ENCODE peak calls at places on chromosomes 16 and 17, in eight cellular contexts. Y is neural progenitor cell, V is neural crest cell, S is right lobe of liver, X is uterus, U is pancreas, B is Calu3, Z is brain microvascular endothelial cell. A is an unnamed sample.

GRCh38 chr17:9487406-9487805 is 88.2 kb downstream of the STX8 start:
- DNase-seq in Y (no peak), V (no peak), S (peak; percentile 10), X (no peak), U (no peak), B (no peak), Z (no peak), A (no peak)

GRCh38 chr16:68445458-68445857 is 2.9 kb downstream of the SMPD3 start:
- DNase-seq in Y (peak; percentile 90), V (peak; percentile 64), S (peak; percentile 71), X (no peak), U (peak; percentile 46), B (peak; percentile 65), Z (peak; percentile 25), A (peak; percentile 75)

GRCh38 chr17:55348749-55349354 is 72.8 kb downstream of the MMD start:
- DNase-seq in Y (peak; percentile 67), V (peak; percentile 46), S (peak; percentile 55), X (peak; percentile 30), U (peak; percentile 45), B (peak; percentile 31), Z (peak; percentile 38), A (peak; percentile 45)

GRCh38 chr17:79370594-79370993 is 240.3 kb downstream of the RBFOX3 start:
- DNase-seq in Y (no peak), V (no peak), S (no peak), X (no peak), U (no peak), B (no peak), Z (no peak), A (no peak)

GRCh38 chr17:44324571-44325275 is at the start of gene SLC25A39:
- DNase-seq in Y (peak; percentile 96), V (peak; percentile 95), S (peak; percentile 96), X (peak; percentile 91), U (peak; percentile 97), B (peak; percentile 100), Z (peak; percentile 82), A (peak; percentile 97)

GRCh38 chr16:17850626-17851265 is 380.0 kb upstream of the XYLT1 start:
- DNase-seq in Y (peak; percentile 58), V (peak; percentile 5), S (no peak), X (no peak), U (no peak), B (no peak), Z (no peak), A (peak; percentile 24)

GRCh38 chr16:51085271-51085670 is 65.8 kb downstream of the SALL1 start:
- DNase-seq in Y (no peak), V (no peak), S (no peak), X (no peak), U (no peak), B (no peak), Z (no peak), A (no peak)

GRCh38 chr16:53948734-53949430 is 244.9 kb downstream of the FTO start:
- DNase-seq in Y (no peak), V (no peak), S (no peak), X (no peak), U (no peak), B (no peak), Z (no peak), A (no peak)

GRCh38 chr16:84543931-84544776 is 39.7 kb upstream of the MEAK7 start:
- DNase-seq in Y (no peak), V (no peak), S (no peak), X (peak; percentile 32), U (no peak), B (no peak), Z (no peak), A (no peak)

GRCh38 chr16:86962259-86962658 is 354.9 kb downstream of the C16orf95 start:
- DNase-seq in Y (no peak), V (no peak), S (no peak), X (no peak), U (no peak), B (no peak), Z (no peak), A (no peak)

GRCh38 chr16:65757064-65757463 is 609.4 kb upstream of the CDH5 start:
- DNase-seq in Y (no peak), V (no peak), S (no peak), X (peak; percentile 31), U (no peak), B (no peak), Z (no peak), A (no peak)

GRCh38 chr17:58109197-58109596 is 26.0 kb downstream of the DYNLL2 start:
- DNase-seq in Y (no peak), V (no peak), S (no peak), X (no peak), U (no peak), B (no peak), Z (no peak), A (no peak)

GRCh38 chr17:58112970-58113631 is 29.9 kb downstream of the DYNLL2 start:
- DNase-seq in Y (peak; percentile 83), V (peak; percentile 93), S (peak; percentile 76), X (peak; percentile 76), U (peak; percentile 87), B (peak; percentile 74), Z (peak; percentile 56), A (peak; percentile 89)

GRCh38 chr17:58113947-58114346 is 30.7 kb downstream of the DYNLL2 start:
- DNase-seq in Y (no peak), V (no peak), S (no peak), X (no peak), U (no peak), B (no peak), Z (no peak), A (no peak)

GRCh38 chr17:58110012-58110411 is 26.8 kb downstream of the DYNLL2 start:
- DNase-seq in Y (no peak), V (no peak), S (no peak), X (no peak), U (no peak), B (no peak), Z (no peak), A (no peak)

DNA sequence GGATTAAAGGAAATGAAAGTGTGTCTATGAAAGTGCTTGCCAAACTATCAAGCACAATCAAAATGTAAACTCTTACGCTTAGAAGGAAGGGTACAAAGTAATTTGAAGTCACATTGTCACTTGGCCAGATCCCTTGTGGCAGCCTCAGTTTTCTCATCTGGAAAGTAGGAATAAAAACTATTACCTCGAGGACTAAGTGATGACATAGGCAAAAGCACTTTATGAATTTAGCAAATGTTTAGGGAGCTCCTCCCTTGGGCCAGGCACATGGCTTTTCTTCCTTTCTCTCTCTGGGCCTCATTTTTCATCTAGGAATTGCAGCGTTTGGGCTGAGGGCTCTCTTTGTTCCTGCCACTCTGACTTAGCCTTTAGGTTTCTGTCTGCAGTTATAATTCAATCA is 28.5 kb downstream of the DYNLL2 start:
- DNase-seq in Y (no peak), V (no peak), S (no peak), X (no peak), U (no peak), B (no peak), Z (no peak), A (no peak)
- TF ChIP-seq CTCF in Y (no peak), V (no peak), S (no peak), X (no peak), U (no peak), B (no peak), Z (no peak), A (no peak)

GRCh38 chr17:7186241-7186640 is 7.1 kb upstream of the ASGR1 start:
- DNase-seq in Y (no peak), V (no peak), S (peak; percentile 55), X (no peak), U (no peak), B (no peak), Z (no peak), A (no peak)
- TF ChIP-seq CTCF in Y (no peak), V (peak; percentile 44), S (peak; percentile 49), X (no peak), U (no peak), B (no peak), Z (peak; percentile 41), A (no peak)

GRCh38 chr16:72848045-72848410 is 199.9 kb downstream of the ZFHX3 start:
- DNase-seq in Y (no peak), V (no peak), S (no peak), X (no peak), U (no peak), B (peak; percentile 14), Z (no peak), A (peak; percentile 24)

GRCh38 chr16:72848759-72849664 is 198.9 kb downstream of the ZFHX3 start:
- DNase-seq in Y (peak; percentile 26), V (no peak), S (peak; percentile 93), X (peak; percentile 82), U (peak; percentile 91), B (peak; percentile 94), Z (peak; percentile 85), A (peak; percentile 66)

GRCh38 chr16:72845322-72846020 is 202.5 kb downstream of the ZFHX3 start:
- DNase-seq in Y (no peak), V (no peak), S (no peak), X (no peak), U (no peak), B (no peak), Z (no peak), A (no peak)

GRCh38 chr16:72846594-72846993 is 201.3 kb downstream of the ZFHX3 start:
- DNase-seq in Y (no peak), V (no peak), S (no peak), X (no peak), U (no peak), B (no peak), Z (no peak), A (no peak)

GRCh38 chr16:72847187-72848044 is 200.5 kb downstream of the ZFHX3 start:
- DNase-seq in Y (peak; percentile 66), V (no peak), S (no peak), X (no peak), U (no peak), B (peak; percentile 60), Z (peak; percentile 47), A (peak; percentile 58)
- TF ChIP-seq CTCF in Y (peak; percentile 66), V (peak; percentile 54), S (peak; percentile 22), X (no peak), U (no peak), B (peak; percentile 31), Z (peak; percentile 77), A (peak; percentile 52)

GRCh38 chr17:45398800-45399199 is 33.9 kb downstream of the ARHGAP27 start:
- DNase-seq in Y (peak; percentile 37), V (no peak), S (no peak), X (no peak), U (no peak), B (no peak), Z (no peak), A (no peak)
- TF ChIP-seq CTCF in Y (peak; percentile 26), V (no peak), S (no peak), X (no peak), U (no peak), B (no peak), Z (peak; percentile 26), A (no peak)

GRCh38 chr16:62213763-62214162 is 177.5 kb upstream of the CDH8 start:
- DNase-seq in Y (peak; percentile 43), V (no peak), S (no peak), X (no peak), U (no peak), B (no peak), Z (no peak), A (peak; percentile 20)
- TF ChIP-seq CTCF in Y (peak; percentile 57), V (peak; percentile 33), S (no peak), X (no peak), U (no peak), B (no peak), Z (no peak), A (peak; percentile 57)

GRCh38 chr16:67437513-67437912 is 6.6 kb downstream of the HSD11B2 start:
- DNase-seq in Y (no peak), V (no peak), S (no peak), X (no peak), U (no peak), B (no peak), Z (no peak), A (no peak)
- TF ChIP-seq CTCF in Y (no peak), V (no peak), S (no peak), X (no peak), U (no peak), B (no peak), Z (no peak), A (no peak)

A was measured in glutamatergic neuron.